ENCODE peak calls at places on chromosomes 4 and X, in nine cellular contexts. A is heart right ventricle, W is uterus, B is iPS DF 6.9, K is HL-60, Q is heart left ventricle, G is IMR-90, C is aorta, E is hepatocyte. S is an unnamed sample.
A peak's percentile ranks its signal among the peaks of the same experiment; 100 is the strongest.

GRCh38 chr4:153758136-153758535 is 1.7 kb downstream of the RNF175 start:
- DNase-seq in A (no peak), W (no peak), B (no peak), K (no peak), Q (no peak), G (no peak), C (no peak), E (no peak), S (no peak)

GRCh38 chrX:11214346-11215190 is 78.6 kb upstream of the AMELX start:
- DNase-seq in A (no peak), W (no peak), B (no peak), K (no peak), Q (peak; percentile 28), G (no peak), C (no peak), E (no peak), S (no peak)

GRCh38 chrX:105618393-105619101 is 203.8 kb upstream of the NRK start:
- DNase-seq in A (no peak), W (no peak), B (no peak), K (no peak), Q (no peak), G (no peak), C (no peak), E (no peak), S (peak; percentile 16)

GRCh38 chr4:128787509-128788311 is 21.8 kb upstream of the JADE1 start:
- DNase-seq in A (no peak), W (no peak), B (no peak), K (no peak), Q (no peak), G (peak; percentile 74), C (no peak), E (no peak), S (no peak)

GRCh38 chr4:95877636-95878035 is 37.7 kb downstream of the PDHA2 start:
- DNase-seq in A (no peak), W (no peak), B (no peak), K (no peak), Q (no peak), G (no peak), C (no peak), E (no peak), S (peak; percentile 43)

GRCh38 chrX:153909980-153910360 is 5.5 kb downstream of the AVPR2 start:
- DNase-seq in A (no peak), W (no peak), B (no peak), K (peak; percentile 6), Q (no peak), G (no peak), C (no peak), E (no peak), S (no peak)

GRCh38 chr4:37243722-37244582 is 591 bp upstream of the NWD2 start:
- DNase-seq in A (peak; percentile 6), W (no peak), B (no peak), K (no peak), Q (no peak), G (no peak), C (no peak), E (peak; percentile 22), S (peak; percentile 30)

GRCh38 chr4:76950846-76951321 is 1.3 kb downstream of the SEPTIN11 start:
- DNase-seq in A (peak; percentile 21), W (no peak), B (no peak), K (no peak), Q (no peak), G (peak; percentile 52), C (no peak), E (peak; percentile 48), S (peak; percentile 26)

GRCh38 chr4:33063238-33063637 is 2343.1 kb downstream of the PCDH7 start:
- DNase-seq in A (no peak), W (no peak), B (no peak), K (no peak), Q (no peak), G (peak; percentile 54), C (no peak), E (peak; percentile 36), S (peak; percentile 16)

GRCh38 chr4:2878346-2878745 is 34.7 kb downstream of the ADD1 start:
- DNase-seq in A (no peak), W (no peak), B (no peak), K (no peak), Q (no peak), G (no peak), C (no peak), E (no peak), S (no peak)

GRCh38 chrX:110578270-110578669 is 217.3 kb downstream of the CHRDL1 start:
- DNase-seq in A (no peak), W (no peak), B (no peak), K (no peak), Q (no peak), G (no peak), C (no peak), E (no peak), S (no peak)

GRCh38 chr4:76956961-76957738 is 7.6 kb downstream of the SEPTIN11 start:
- DNase-seq in A (peak; percentile 32), W (no peak), B (no peak), K (no peak), Q (peak; percentile 55), G (no peak), C (no peak), E (peak; percentile 35), S (no peak)

GRCh38 chrX:40746536-40746935 is 11.2 kb upstream of the MED14 start:
- DNase-seq in A (no peak), W (no peak), B (no peak), K (no peak), Q (no peak), G (no peak), C (no peak), E (no peak), S (no peak)

GRCh38 chr4:69984030-69984443 is 11.7 kb upstream of the STATH start:
- DNase-seq in A (no peak), W (no peak), B (peak; percentile 1), K (no peak), Q (no peak), G (no peak), C (peak; percentile 39), E (peak; percentile 64), S (peak; percentile 60)

GRCh38 chr4:119861731-119862130 is 204.9 kb downstream of the MAD2L1 start:
- DNase-seq in A (no peak), W (no peak), B (no peak), K (no peak), Q (no peak), G (no peak), C (no peak), E (peak; percentile 5), S (no peak)

GRCh38 chr4:4574792-4575191 is 32.9 kb upstream of the STX18 start:
- DNase-seq in A (peak; percentile 50), W (peak; percentile 50), B (no peak), K (no peak), Q (peak; percentile 72), G (peak; percentile 72), C (no peak), E (peak; percentile 87), S (peak; percentile 52)

GRCh38 chr4:161642708-161643107 is 521.1 kb downstream of the FSTL5 start:
- DNase-seq in A (no peak), W (no peak), B (no peak), K (no peak), Q (no peak), G (no peak), C (no peak), E (no peak), S (peak; percentile 12)

GRCh38 chr4:156193800-156194199 is 240.1 kb upstream of the CTSO start:
- DNase-seq in A (no peak), W (peak; percentile 63), B (no peak), K (no peak), Q (no peak), G (peak; percentile 33), C (no peak), E (no peak), S (peak; percentile 34)

GRCh38 chr4:139609647-139610046 is 53.6 kb upstream of the SETD7 start:
- DNase-seq in A (no peak), W (no peak), B (no peak), K (no peak), Q (no peak), G (peak; percentile 83), C (no peak), E (no peak), S (no peak)

GRCh38 chr4:118112647-118113046 is 78.4 kb downstream of the NDST3 start:
- DNase-seq in A (no peak), W (no peak), B (no peak), K (no peak), Q (no peak), G (peak; percentile 21), C (no peak), E (no peak), S (peak; percentile 5)

DNA sequence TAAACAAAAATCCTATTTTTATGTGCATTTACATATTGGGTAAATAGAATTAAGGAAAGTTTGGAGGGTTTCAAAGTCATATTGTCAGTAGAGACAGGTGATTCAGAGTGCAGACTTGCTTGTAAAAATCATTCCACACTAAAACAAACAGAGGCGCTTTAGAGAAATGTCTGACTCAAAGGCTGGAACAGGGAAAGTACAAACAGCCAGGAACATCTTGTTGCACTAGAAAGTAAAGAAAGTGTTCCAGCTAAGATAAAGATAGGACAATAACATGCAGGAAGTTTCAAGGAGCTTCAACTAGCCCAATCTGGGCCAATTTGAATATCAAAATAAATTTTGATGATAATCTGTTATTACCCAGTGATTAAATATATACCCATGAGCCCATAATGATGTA is 16.4 kb upstream of the NUDT10 start:
- DNase-seq in A (no peak), W (no peak), B (no peak), K (no peak), Q (no peak), G (no peak), C (no peak), E (no peak), S (no peak)
- H3K27me3 ChIP-seq in A (no peaks in the 10 kb centered on the region), W (no peaks in the 10 kb centered on the region), B (no peaks in the 10 kb centered on the region), K (no peaks in the 10 kb centered on the region), Q (no peaks in the 10 kb centered on the region), G (no peaks in the 10 kb centered on the region), C (no peaks in the 10 kb centered on the region), E (no peaks in the 10 kb centered on the region), S (no peaks in the 10 kb centered on the region)

GRCh38 chr4:6550821-6551220 is 24.2 kb upstream of the MAN2B2 start:
- DNase-seq in A (no peak), W (no peak), B (no peak), K (no peak), Q (no peak), G (no peak), C (no peak), E (no peak), S (no peak)
- H3K27me3 ChIP-seq in A (no peaks in the 10 kb centered on the region), W (no peaks in the 10 kb centered on the region), B (no peaks in the 10 kb centered on the region), K (no peaks in the 10 kb centered on the region), Q (peaks cover 2% of the 10 kb centered on the region), G (peaks cover 15% of the 10 kb centered on the region), C (no peaks in the 10 kb centered on the region), E (peaks cover 9% of the 10 kb centered on the region), S (peaks cover 2% of the 10 kb centered on the region)

GRCh38 chr4:108529102-108529501 is 91.3 kb upstream of the RPL34 start:
- DNase-seq in A (no peak), W (no peak), B (no peak), K (no peak), Q (no peak), G (no peak), C (no peak), E (no peak), S (no peak)
- H3K27me3 ChIP-seq in A (no peaks in the 10 kb centered on the region), W (no peaks in the 10 kb centered on the region), B (no peaks in the 10 kb centered on the region), K (peaks cover 5% of the 10 kb centered on the region), Q (no peaks in the 10 kb centered on the region), G (peaks cover 3% of the 10 kb centered on the region), C (no peaks in the 10 kb centered on the region), E (no peaks in the 10 kb centered on the region), S (peaks cover 43% of the 10 kb centered on the region)

DNA sequence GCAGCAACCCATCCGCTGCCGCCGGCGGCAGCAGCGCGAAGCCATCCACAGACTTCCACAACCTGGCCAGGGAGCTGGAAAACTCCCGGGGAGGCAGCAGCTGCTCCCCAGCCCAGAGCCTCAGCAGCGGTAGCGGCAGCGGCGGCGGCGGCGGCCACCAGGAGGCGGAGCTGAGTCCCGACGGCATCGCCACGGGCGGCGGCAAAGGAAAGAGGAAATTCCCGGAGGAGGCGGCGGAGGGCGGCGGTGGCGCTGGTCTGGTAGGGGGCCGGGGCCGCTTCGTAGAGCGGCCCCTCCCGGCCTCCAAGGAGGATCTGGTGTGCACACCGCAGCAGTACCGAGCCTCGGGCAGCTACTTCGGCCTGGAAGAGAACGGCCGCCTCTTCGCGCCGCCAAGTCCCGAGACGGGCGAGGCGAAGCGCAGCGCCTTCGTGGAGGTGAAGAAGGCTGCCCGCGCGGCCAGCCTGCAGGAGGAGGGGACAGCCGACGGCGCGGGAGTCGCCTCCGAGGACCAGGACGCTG is 4.9 kb downstream of the PRDM8 start:
- DNase-seq in A (peak; percentile 90), W (peak; percentile 85), B (no peak), K (no peak), Q (peak; percentile 86), G (peak; percentile 80), C (peak; percentile 97), E (peak; percentile 86), S (peak; percentile 64)
- H3K27me3 ChIP-seq in A (peaks cover 6% of the 10 kb centered on the region), W (no peaks in the 10 kb centered on the region), B (peaks cover 84% of the 10 kb centered on the region), K (peaks cover 11% of the 10 kb centered on the region), Q (peaks cover 14% of the 10 kb centered on the region), G (no peaks in the 10 kb centered on the region), C (no peaks in the 10 kb centered on the region), E (peaks cover 96% of the 10 kb centered on the region), S (peaks cover 11% of the 10 kb centered on the region)